ENCODE peak calls at places on chromosomes 5 and 9, in eight cellular contexts. I, A, X, K, M, H, E and S are unnamed samples.

GRCh38 chr9:95211028-95211427 is 106.5 kb downstream of the FANCC start:
- DNase-seq in K (no peak), X (no peak), I (no peak), H (no peak), E (no peak), A (no peak), M (no peak), S (no peak)

GRCh38 chr5:137957948-137958347 is 68.7 kb downstream of the PKD2L2 start:
- DNase-seq in H (no peak), K (no peak), X (no peak), A (no peak), E (no peak), M (no peak), I (no peak), S (no peak)

GRCh38 chr5:122776143-122776542 is 1.3 kb downstream of the SNX2 start:
- DNase-seq in A (no peak), X (no peak), M (no peak), H (no peak), K (no peak), I (no peak), E (no peak), S (no peak)

GRCh38 chr5:79547982-79548381 is 34.0 kb upstream of the HOMER1 start:
- DNase-seq in I (no peak), H (no peak), M (peak), K (no peak), E (no peak), X (no peak), A (no peak), S (no peak)

GRCh38 chr5:171893290-171893890 is 107.8 kb downstream of the SMIM23 start:
- DNase-seq in E (no peak), A (no peak), H (no peak), I (peak), X (no peak), K (no peak), M (peak), S (no peak)

GRCh38 chr5:66904189-66904588 is 292.4 kb downstream of the CD180 start:
- DNase-seq in K (no peak), X (no peak), I (no peak), A (no peak), M (no peak), H (peak), E (no peak), S (no peak)

GRCh38 chr9:122349201-122349600 is 21.6 kb upstream of the PTGS1 start:
- DNase-seq in M (no peak), A (no peak), H (no peak), I (no peak), E (no peak), X (no peak), K (no peak), S (no peak)

GRCh38 chr5:2138896-2139295 is 256.2 kb upstream of the IRX4 start:
- DNase-seq in I (no peak), M (no peak), H (no peak), K (no peak), X (no peak), E (no peak), A (no peak), S (no peak)

GRCh38 chr5:67808340-67808739 is 407.2 kb upstream of the PIK3R1 start:
- DNase-seq in I (peak), H (no peak), M (peak), A (no peak), E (no peak), X (no peak), K (peak), S (no peak)

GRCh38 chr5:149675467-149676201 is 54.5 kb upstream of the PPARGC1B start:
- DNase-seq in I (no peak), K (no peak), H (no peak), M (no peak), A (no peak), X (no peak), E (no peak), S (no peak)

GRCh38 chr9:92561374-92562329 is 25.9 kb upstream of the ECM2 start:
- DNase-seq in X (no peak), H (no peak), I (no peak), M (peak), K (no peak), A (no peak), E (no peak), S (no peak)